ENCODE peak calls at places on chromosomes 5 and 9, in seven cellular contexts. B is activated naive CD8-positive, alpha-beta T cell treated with anti-CD3 and anti-CD28 coated beads for 36 hours; L is iPS-NIHi11; T is putamen; U is upper lobe of right lung; V is mucosa of gallbladder; C is NCI-H460. W is an unnamed sample.

GRCh38 chr9:91359734-91360470 is 1.8 kb downstream of the AUH start:
- DNase-seq in B (no peak), L (no peak), T (no peak), U (no peak), V (no peak), C (no peak), W (no peak)

GRCh38 chr5:168707646-168708300 is 128.6 kb upstream of the PANK3 start:
- DNase-seq in B (no peak), L (no peak), T (no peak), U (no peak), V (no peak), C (no peak), W (no peak)

GRCh38 chr9:34555002-34555348 is 32.2 kb upstream of the ENHO start:
- DNase-seq in B (no peak), L (peak), T (no peak), U (peak), V (no peak), C (no peak), W (no peak)

GRCh38 chr5:108857905-108858304 is 110.2 kb downstream of the FER start:
- DNase-seq in B (no peak), L (no peak), T (no peak), U (no peak), V (no peak), C (no peak), W (no peak)

GRCh38 chr5:109378095-109378494 is 31.7 kb downstream of the PJA2 start:
- DNase-seq in B (no peak), L (no peak), T (no peak), U (no peak), V (no peak), C (no peak), W (no peak)

GRCh38 chr9:113477661-113478060 is 14.1 kb downstream of the RGS3 start:
- DNase-seq in B (no peak), L (no peak), T (no peak), U (no peak), V (no peak), C (no peak), W (no peak)

GRCh38 chr5:59279979-59280378 is 613.5 kb downstream of the PDE4D start:
- DNase-seq in B (no peak), L (no peak), T (no peak), U (no peak), V (no peak), C (no peak), W (no peak)

GRCh38 chr9:82021198-82021597 is 32.6 kb downstream of the SPATA31D1 start:
- DNase-seq in B (no peak), L (no peak), T (no peak), U (no peak), V (peak), C (peak), W (no peak)

GRCh38 chr9:95516736-95517558 is at the start of gene PTCH1:
- DNase-seq in B (peak), L (peak), T (no peak), U (peak), V (no peak), C (peak), W (no peak)